ENCODE peak calls at places on chromosome 9, in ten cellular contexts. One of them, this sample, is unnamed.

GRCh38 chr9:111068816-111069215 is 30.5 kb upstream of the LPAR1 start:
- DNase-seq in fibroblast of lung: no peak
- DNase-seq in cardiac fibroblast: peak
- DNase-seq in GM12878: no peak
- DNase-seq in activated CD8-positive, alpha-beta T cell treated with anti-CD3 and anti-CD28 coated beads for 36 hours: no peak
- DNase-seq in activated B cell treated with CpG ODN at 0.5 μM for 24 hours: no peak
- DNase-seq in HCT116: no peak
- DNase-seq in H1: no peak
- DNase-seq in AG04450: no peak
- DNase-seq in PC-3: no peak
- DNase-seq in this sample: no peak

GRCh38 chr9:83219154-83219923 is 156.4 kb upstream of the RASEF start:
- DNase-seq in cardiac fibroblast: peak
- DNase-seq in AG04450: no peak
- DNase-seq in H1: peak
- DNase-seq in activated CD8-positive, alpha-beta T cell treated with anti-CD3 and anti-CD28 coated beads for 36 hours: peak
- DNase-seq in PC-3: peak
- DNase-seq in GM12878: no peak
- DNase-seq in HCT116: peak
- DNase-seq in activated B cell treated with CpG ODN at 0.5 μM for 24 hours: no peak
- DNase-seq in fibroblast of lung: peak
- DNase-seq in this sample: peak

GRCh38 chr9:35645736-35646582 is 4.8 kb downstream of the SIT1 start:
- DNase-seq in activated B cell treated with CpG ODN at 0.5 μM for 24 hours: no peak
- DNase-seq in activated CD8-positive, alpha-beta T cell treated with anti-CD3 and anti-CD28 coated beads for 36 hours: no peak
- DNase-seq in AG04450: no peak
- DNase-seq in fibroblast of lung: no peak
- DNase-seq in HCT116: peak
- DNase-seq in PC-3: peak
- DNase-seq in H1: peak
- DNase-seq in cardiac fibroblast: no peak
- DNase-seq in GM12878: no peak
- DNase-seq in this sample: peak

GRCh38 chr9:18614651-18615050 is 140.7 kb downstream of the ADAMTSL1 start:
- DNase-seq in PC-3: no peak
- DNase-seq in H1: no peak
- DNase-seq in GM12878: no peak
- DNase-seq in HCT116: no peak
- DNase-seq in AG04450: no peak
- DNase-seq in activated CD8-positive, alpha-beta T cell treated with anti-CD3 and anti-CD28 coated beads for 36 hours: no peak
- DNase-seq in cardiac fibroblast: no peak
- DNase-seq in activated B cell treated with CpG ODN at 0.5 μM for 24 hours: no peak
- DNase-seq in fibroblast of lung: no peak
- DNase-seq in this sample: no peak

GRCh38 chr9:97307091-97307490 is 368 bp upstream of the CCDC180 start:
- DNase-seq in cardiac fibroblast: peak
- DNase-seq in GM12878: no peak
- DNase-seq in HCT116: no peak
- DNase-seq in H1: peak
- DNase-seq in PC-3: no peak
- DNase-seq in AG04450: peak
- DNase-seq in fibroblast of lung: peak
- DNase-seq in activated B cell treated with CpG ODN at 0.5 μM for 24 hours: no peak
- DNase-seq in activated CD8-positive, alpha-beta T cell treated with anti-CD3 and anti-CD28 coated beads for 36 hours: peak
- DNase-seq in this sample: peak

GRCh38 chr9:123835821-123836220 is 94.1 kb downstream of the DENND1A start:
- DNase-seq in activated B cell treated with CpG ODN at 0.5 μM for 24 hours: no peak
- DNase-seq in activated CD8-positive, alpha-beta T cell treated with anti-CD3 and anti-CD28 coated beads for 36 hours: no peak
- DNase-seq in cardiac fibroblast: no peak
- DNase-seq in PC-3: no peak
- DNase-seq in H1: no peak
- DNase-seq in AG04450: no peak
- DNase-seq in fibroblast of lung: no peak
- DNase-seq in GM12878: no peak
- DNase-seq in HCT116: no peak
- DNase-seq in this sample: no peak

GRCh38 chr9:82438581-82438980 is 450.0 kb downstream of the SPATA31D1 start:
- DNase-seq in fibroblast of lung: no peak
- DNase-seq in HCT116: no peak
- DNase-seq in PC-3: no peak
- DNase-seq in activated B cell treated with CpG ODN at 0.5 μM for 24 hours: no peak
- DNase-seq in activated CD8-positive, alpha-beta T cell treated with anti-CD3 and anti-CD28 coated beads for 36 hours: no peak
- DNase-seq in cardiac fibroblast: peak
- DNase-seq in H1: no peak
- DNase-seq in GM12878: no peak
- DNase-seq in AG04450: no peak
- DNase-seq in this sample: no peak

GRCh38 chr9:127912882-127913281 is 4.0 kb downstream of the ST6GALNAC4 start:
- DNase-seq in GM12878: no peak
- DNase-seq in activated CD8-positive, alpha-beta T cell treated with anti-CD3 and anti-CD28 coated beads for 36 hours: no peak
- DNase-seq in fibroblast of lung: no peak
- DNase-seq in AG04450: no peak
- DNase-seq in activated B cell treated with CpG ODN at 0.5 μM for 24 hours: no peak
- DNase-seq in PC-3: peak
- DNase-seq in cardiac fibroblast: no peak
- DNase-seq in H1: no peak
- DNase-seq in HCT116: no peak
- DNase-seq in this sample: no peak

GRCh38 chr9:85200726-85201402 is 531.3 kb downstream of the NTRK2 start:
- DNase-seq in PC-3: peak
- DNase-seq in activated CD8-positive, alpha-beta T cell treated with anti-CD3 and anti-CD28 coated beads for 36 hours: no peak
- DNase-seq in HCT116: no peak
- DNase-seq in cardiac fibroblast: no peak
- DNase-seq in GM12878: no peak
- DNase-seq in fibroblast of lung: peak
- DNase-seq in AG04450: no peak
- DNase-seq in activated B cell treated with CpG ODN at 0.5 μM for 24 hours: no peak
- DNase-seq in H1: no peak
- DNase-seq in this sample: no peak

GRCh38 chr9:21904776-21905175 is 89.4 kb downstream of the CDKN2A start:
- DNase-seq in HCT116: no peak
- DNase-seq in AG04450: no peak
- DNase-seq in fibroblast of lung: peak
- DNase-seq in H1: no peak
- DNase-seq in activated CD8-positive, alpha-beta T cell treated with anti-CD3 and anti-CD28 coated beads for 36 hours: no peak
- DNase-seq in GM12878: no peak
- DNase-seq in activated B cell treated with CpG ODN at 0.5 μM for 24 hours: no peak
- DNase-seq in cardiac fibroblast: peak
- DNase-seq in PC-3: peak
- DNase-seq in this sample: no peak

GRCh38 chr9:98635374-98635773 is 73.4 kb downstream of the GABBR2 start:
- DNase-seq in H1: no peak
- DNase-seq in activated CD8-positive, alpha-beta T cell treated with anti-CD3 and anti-CD28 coated beads for 36 hours: no peak
- DNase-seq in HCT116: no peak
- DNase-seq in GM12878: no peak
- DNase-seq in fibroblast of lung: peak
- DNase-seq in PC-3: peak
- DNase-seq in AG04450: no peak
- DNase-seq in cardiac fibroblast: peak
- DNase-seq in activated B cell treated with CpG ODN at 0.5 μM for 24 hours: no peak
- DNase-seq in this sample: no peak

GRCh38 chr9:81080900-81081299 is 608.4 kb downstream of the TLE1 start:
- DNase-seq in PC-3: no peak
- DNase-seq in GM12878: no peak
- DNase-seq in HCT116: no peak
- DNase-seq in AG04450: no peak
- DNase-seq in H1: no peak
- DNase-seq in cardiac fibroblast: no peak
- DNase-seq in activated B cell treated with CpG ODN at 0.5 μM for 24 hours: no peak
- DNase-seq in activated CD8-positive, alpha-beta T cell treated with anti-CD3 and anti-CD28 coated beads for 36 hours: no peak
- DNase-seq in fibroblast of lung: peak
- DNase-seq in this sample: no peak

GRCh38 chr9:76269789-76270188 is 124.4 kb downstream of the RFK start:
- DNase-seq in activated B cell treated with CpG ODN at 0.5 μM for 24 hours: no peak
- DNase-seq in HCT116: no peak
- DNase-seq in fibroblast of lung: peak
- DNase-seq in H1: no peak
- DNase-seq in AG04450: peak
- DNase-seq in GM12878: no peak
- DNase-seq in PC-3: no peak
- DNase-seq in activated CD8-positive, alpha-beta T cell treated with anti-CD3 and anti-CD28 coated beads for 36 hours: no peak
- DNase-seq in cardiac fibroblast: peak
- DNase-seq in this sample: no peak

GRCh38 chr9:136201609-136202448 is 3.1 kb downstream of the LHX3 start:
- DNase-seq in AG04450: no peak
- DNase-seq in activated B cell treated with CpG ODN at 0.5 μM for 24 hours: no peak
- DNase-seq in fibroblast of lung: peak
- DNase-seq in cardiac fibroblast: no peak
- DNase-seq in activated CD8-positive, alpha-beta T cell treated with anti-CD3 and anti-CD28 coated beads for 36 hours: no peak
- DNase-seq in HCT116: no peak
- DNase-seq in H1: peak
- DNase-seq in PC-3: no peak
- DNase-seq in GM12878: no peak
- DNase-seq in this sample: peak

GRCh38 chr9:73743826-73744225 is 592.2 kb downstream of the ANXA1 start:
- DNase-seq in activated B cell treated with CpG ODN at 0.5 μM for 24 hours: no peak
- DNase-seq in H1: no peak
- DNase-seq in cardiac fibroblast: no peak
- DNase-seq in GM12878: no peak
- DNase-seq in HCT116: no peak
- DNase-seq in AG04450: no peak
- DNase-seq in fibroblast of lung: peak
- DNase-seq in activated CD8-positive, alpha-beta T cell treated with anti-CD3 and anti-CD28 coated beads for 36 hours: no peak
- DNase-seq in PC-3: no peak
- DNase-seq in this sample: no peak

GRCh38 chr9:69121155-69122085 is 52.7 kb upstream of the TJP2 start:
- DNase-seq in PC-3: peak
- DNase-seq in activated B cell treated with CpG ODN at 0.5 μM for 24 hours: peak
- DNase-seq in HCT116: no peak
- DNase-seq in AG04450: no peak
- DNase-seq in fibroblast of lung: peak
- DNase-seq in cardiac fibroblast: peak
- DNase-seq in GM12878: no peak
- DNase-seq in H1: peak
- DNase-seq in activated CD8-positive, alpha-beta T cell treated with anti-CD3 and anti-CD28 coated beads for 36 hours: peak
- DNase-seq in this sample: peak
- TF ChIP-seq CTCF in PC-3: no peak
- TF ChIP-seq CTCF in activated B cell treated with CpG ODN at 0.5 μM for 24 hours: no peak
- TF ChIP-seq CTCF in HCT116: no peak
- TF ChIP-seq CTCF in AG04450: peak
- TF ChIP-seq CTCF in fibroblast of lung: no peak
- TF ChIP-seq CTCF in cardiac fibroblast: no peak
- TF ChIP-seq CTCF in GM12878: peak
- TF ChIP-seq CTCF in H1: peak
- TF ChIP-seq CTCF in activated CD8-positive, alpha-beta T cell treated with anti-CD3 and anti-CD28 coated beads for 36 hours: no peak
- TF ChIP-seq CTCF in this sample: no peak

GRCh38 chr9:33818167-33818831 is 1.3 kb downstream of the UBE2R2 start:
- DNase-seq in PC-3: peak
- DNase-seq in cardiac fibroblast: no peak
- DNase-seq in activated CD8-positive, alpha-beta T cell treated with anti-CD3 and anti-CD28 coated beads for 36 hours: peak
- DNase-seq in AG04450: no peak
- DNase-seq in HCT116: no peak
- DNase-seq in fibroblast of lung: no peak
- DNase-seq in activated B cell treated with CpG ODN at 0.5 μM for 24 hours: no peak
- DNase-seq in GM12878: no peak
- DNase-seq in H1: peak
- DNase-seq in this sample: no peak
- TF ChIP-seq CTCF in PC-3: no peak
- TF ChIP-seq CTCF in cardiac fibroblast: no peak
- TF ChIP-seq CTCF in activated CD8-positive, alpha-beta T cell treated with anti-CD3 and anti-CD28 coated beads for 36 hours: no peak
- TF ChIP-seq CTCF in AG04450: no peak
- TF ChIP-seq CTCF in HCT116: no peak
- TF ChIP-seq CTCF in fibroblast of lung: no peak
- TF ChIP-seq CTCF in activated B cell treated with CpG ODN at 0.5 μM for 24 hours: no peak
- TF ChIP-seq CTCF in GM12878: no peak
- TF ChIP-seq CTCF in H1: no peak
- TF ChIP-seq CTCF in this sample: no peak

GRCh38 chr9:101326501-101326900 is 58.3 kb downstream of the BAAT start:
- DNase-seq in PC-3: no peak
- DNase-seq in cardiac fibroblast: no peak
- DNase-seq in AG04450: no peak
- DNase-seq in activated CD8-positive, alpha-beta T cell treated with anti-CD3 and anti-CD28 coated beads for 36 hours: no peak
- DNase-seq in GM12878: no peak
- DNase-seq in activated B cell treated with CpG ODN at 0.5 μM for 24 hours: no peak
- DNase-seq in H1: no peak
- DNase-seq in HCT116: no peak
- DNase-seq in fibroblast of lung: peak
- DNase-seq in this sample: no peak
- TF ChIP-seq CTCF in PC-3: no peak
- TF ChIP-seq CTCF in cardiac fibroblast: no peak
- TF ChIP-seq CTCF in AG04450: no peak
- TF ChIP-seq CTCF in activated CD8-positive, alpha-beta T cell treated with anti-CD3 and anti-CD28 coated beads for 36 hours: no peak
- TF ChIP-seq CTCF in GM12878: no peak
- TF ChIP-seq CTCF in activated B cell treated with CpG ODN at 0.5 μM for 24 hours: no peak
- TF ChIP-seq CTCF in H1: no peak
- TF ChIP-seq CTCF in HCT116: no peak
- TF ChIP-seq CTCF in fibroblast of lung: no peak
- TF ChIP-seq CTCF in this sample: no peak

GRCh38 chr9:93622725-93623124 is 46.3 kb downstream of the PHF2 start:
- DNase-seq in GM12878: no peak
- DNase-seq in cardiac fibroblast: no peak
- DNase-seq in activated B cell treated with CpG ODN at 0.5 μM for 24 hours: no peak
- DNase-seq in HCT116: no peak
- DNase-seq in PC-3: no peak
- DNase-seq in activated CD8-positive, alpha-beta T cell treated with anti-CD3 and anti-CD28 coated beads for 36 hours: no peak
- DNase-seq in fibroblast of lung: no peak
- DNase-seq in H1: peak
- DNase-seq in AG04450: no peak
- DNase-seq in this sample: no peak

GRCh38 chr9:93620881-93621820 is 44.8 kb downstream of the PHF2 start:
- DNase-seq in PC-3: no peak
- DNase-seq in activated B cell treated with CpG ODN at 0.5 μM for 24 hours: no peak
- DNase-seq in HCT116: no peak
- DNase-seq in fibroblast of lung: no peak
- DNase-seq in H1: peak
- DNase-seq in AG04450: no peak
- DNase-seq in activated CD8-positive, alpha-beta T cell treated with anti-CD3 and anti-CD28 coated beads for 36 hours: no peak
- DNase-seq in cardiac fibroblast: no peak
- DNase-seq in GM12878: no peak
- DNase-seq in this sample: no peak

GRCh38 chr9:93619272-93619775 is 42.9 kb downstream of the PHF2 start:
- DNase-seq in AG04450: no peak
- DNase-seq in H1: peak
- DNase-seq in activated B cell treated with CpG ODN at 0.5 μM for 24 hours: no peak
- DNase-seq in activated CD8-positive, alpha-beta T cell treated with anti-CD3 and anti-CD28 coated beads for 36 hours: no peak
- DNase-seq in PC-3: no peak
- DNase-seq in cardiac fibroblast: no peak
- DNase-seq in HCT116: no peak
- DNase-seq in fibroblast of lung: no peak
- DNase-seq in GM12878: no peak
- DNase-seq in this sample: no peak

GRCh38 chr9:93621922-93622321 is 45.5 kb downstream of the PHF2 start:
- DNase-seq in GM12878: no peak
- DNase-seq in AG04450: no peak
- DNase-seq in cardiac fibroblast: no peak
- DNase-seq in activated B cell treated with CpG ODN at 0.5 μM for 24 hours: no peak
- DNase-seq in H1: peak
- DNase-seq in fibroblast of lung: no peak
- DNase-seq in HCT116: no peak
- DNase-seq in activated CD8-positive, alpha-beta T cell treated with anti-CD3 and anti-CD28 coated beads for 36 hours: no peak
- DNase-seq in PC-3: no peak
- DNase-seq in this sample: no peak

DNA sequence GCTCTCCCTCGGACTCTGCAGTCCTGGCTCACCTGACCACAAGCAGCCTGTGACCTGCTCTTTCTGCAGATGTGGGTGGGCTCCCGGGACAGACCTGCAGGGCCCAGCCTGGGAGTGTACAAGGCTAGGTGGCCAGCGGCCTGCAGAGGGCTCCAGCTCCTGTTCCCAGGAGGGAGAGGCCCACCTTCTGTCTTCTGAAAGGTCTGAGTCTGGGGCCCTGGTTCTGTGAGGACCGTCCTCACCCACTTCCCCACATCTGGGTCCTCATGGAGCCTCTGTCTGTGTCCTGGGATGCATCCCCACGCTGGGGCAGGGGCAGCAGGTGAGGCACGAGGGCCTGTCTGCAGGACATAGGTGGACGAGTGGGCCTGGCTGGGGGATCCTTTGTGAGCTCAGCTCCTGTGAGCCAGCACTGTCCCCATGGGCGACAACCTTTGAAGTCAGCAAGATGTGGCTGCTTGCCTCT is 43.7 kb downstream of the PHF2 start:
- DNase-seq in cardiac fibroblast: no peak
- DNase-seq in PC-3: no peak
- DNase-seq in H1: no peak
- DNase-seq in HCT116: no peak
- DNase-seq in GM12878: no peak
- DNase-seq in AG04450: no peak
- DNase-seq in fibroblast of lung: no peak
- DNase-seq in activated CD8-positive, alpha-beta T cell treated with anti-CD3 and anti-CD28 coated beads for 36 hours: no peak
- DNase-seq in activated B cell treated with CpG ODN at 0.5 μM for 24 hours: no peak
- DNase-seq in this sample: no peak
- TF ChIP-seq CTCF in cardiac fibroblast: no peak
- TF ChIP-seq CTCF in PC-3: no peak
- TF ChIP-seq CTCF in H1: peak
- TF ChIP-seq CTCF in HCT116: no peak
- TF ChIP-seq CTCF in GM12878: no peak
- TF ChIP-seq CTCF in AG04450: no peak
- TF ChIP-seq CTCF in fibroblast of lung: no peak
- TF ChIP-seq CTCF in activated CD8-positive, alpha-beta T cell treated with anti-CD3 and anti-CD28 coated beads for 36 hours: no peak
- TF ChIP-seq CTCF in activated B cell treated with CpG ODN at 0.5 μM for 24 hours: no peak
- TF ChIP-seq CTCF in this sample: no peak